ENCODE peak calls at places on chromosome 3, in four cellular contexts. F is AG20443; Y is KBM-7; T is stimulated activated CD8-positive, alpha-beta memory T cell treated with anti-CD3 and anti-CD28 coated beads, Interleukin-12 subunit alpha, Interleukin-12 subunit beta, amount 100 ng/mL, for 1 hour. D is an unnamed sample.

GRCh38 chr3:122916580-122916979 is 111.0 kb downstream of the SEMA5B start:
- DNase-seq in F (no peak), Y (no peak), T (no peak), D (peak)

GRCh38 chr3:71127463-71128243 is 455.9 kb downstream of the FOXP1 start:
- DNase-seq in T (no peak), Y (peak), F (peak), D (peak)

GRCh38 chr3:37480003-37480402 is 305.6 kb upstream of the LRRFIP2 start:
- DNase-seq in Y (no peak), F (no peak), T (no peak), D (no peak)

GRCh38 chr3:46538803-46539442 is 27.2 kb downstream of the LRRC2 start:
- DNase-seq in Y (peak), F (peak), T (peak), D (peak)

GRCh38 chr3:175746308-175746707 is 887.2 kb downstream of the NAALADL2 start:
- DNase-seq in Y (no peak), T (no peak), F (no peak), D (no peak)

GRCh38 chr3:124431585-124431984 is 298.7 kb upstream of the UMPS start:
- DNase-seq in F (no peak), Y (no peak), T (no peak), D (no peak)

GRCh38 chr3:152524198-152525140 is 255.7 kb downstream of the MBNL1 start:
- DNase-seq in Y (peak), T (peak), F (peak), D (no peak)

GRCh38 chr3:117059054-117059989 is 349.7 kb downstream of the TUSC7 start:
- DNase-seq in Y (peak), T (no peak), F (peak), D (no peak)

D was measured in osteoblast.